ENCODE peak calls at places on chromosome 21, in seven cellular contexts. One of them, this sample, is unnamed.

GRCh38 chr21:43681650-43682049 is 22.3 kb downstream of the RRP1B start:
- DNase-seq in fibroblast of lung: no peak
- DNase-seq in endothelial cell of umbilical vein: no peak
- DNase-seq in neural progenitor cell: no peak
- DNase-seq in A549: no peak
- DNase-seq in HCT116: no peak
- DNase-seq in osteoblast: no peak
- DNase-seq in this sample: no peak

GRCh38 chr21:46634966-46635323 is 529 bp upstream of the PRMT2 start:
- DNase-seq in A549: peak
- DNase-seq in endothelial cell of umbilical vein: peak
- DNase-seq in neural progenitor cell: peak
- DNase-seq in osteoblast: peak
- DNase-seq in HCT116: peak
- DNase-seq in fibroblast of lung: peak
- DNase-seq in this sample: peak

GRCh38 chr21:38985423-38986378 is 180.0 kb downstream of the ETS2 start:
- DNase-seq in HCT116: no peak
- DNase-seq in fibroblast of lung: peak
- DNase-seq in endothelial cell of umbilical vein: no peak
- DNase-seq in osteoblast: peak
- DNase-seq in neural progenitor cell: no peak
- DNase-seq in A549: no peak
- DNase-seq in this sample: no peak

GRCh38 chr21:46222436-46223116 is 6.0 kb downstream of the LSS start:
- DNase-seq in A549: no peak
- DNase-seq in neural progenitor cell: no peak
- DNase-seq in fibroblast of lung: no peak
- DNase-seq in HCT116: no peak
- DNase-seq in endothelial cell of umbilical vein: no peak
- DNase-seq in osteoblast: peak
- DNase-seq in this sample: no peak

GRCh38 chr21:38768385-38769071 is 37.2 kb upstream of the ETS2 start:
- DNase-seq in HCT116: no peak
- DNase-seq in osteoblast: peak
- DNase-seq in endothelial cell of umbilical vein: no peak
- DNase-seq in neural progenitor cell: no peak
- DNase-seq in A549: no peak
- DNase-seq in fibroblast of lung: peak
- DNase-seq in this sample: no peak

GRCh38 chr21:43721939-43722338 is 3.0 kb downstream of the PDXK start:
- DNase-seq in osteoblast: peak
- DNase-seq in fibroblast of lung: no peak
- DNase-seq in A549: no peak
- DNase-seq in HCT116: no peak
- DNase-seq in endothelial cell of umbilical vein: no peak
- DNase-seq in neural progenitor cell: no peak
- DNase-seq in this sample: no peak

GRCh38 chr21:39373634-39374033 is 24.7 kb upstream of the HMGN1 start:
- DNase-seq in osteoblast: peak
- DNase-seq in neural progenitor cell: peak
- DNase-seq in endothelial cell of umbilical vein: peak
- DNase-seq in fibroblast of lung: peak
- DNase-seq in HCT116: no peak
- DNase-seq in A549: no peak
- DNase-seq in this sample: peak

GRCh38 chr21:40014394-40014793 is 147.2 kb downstream of the PCP4 start:
- DNase-seq in HCT116: no peak
- DNase-seq in A549: no peak
- DNase-seq in neural progenitor cell: no peak
- DNase-seq in endothelial cell of umbilical vein: no peak
- DNase-seq in fibroblast of lung: no peak
- DNase-seq in osteoblast: no peak
- DNase-seq in this sample: no peak

DNA sequence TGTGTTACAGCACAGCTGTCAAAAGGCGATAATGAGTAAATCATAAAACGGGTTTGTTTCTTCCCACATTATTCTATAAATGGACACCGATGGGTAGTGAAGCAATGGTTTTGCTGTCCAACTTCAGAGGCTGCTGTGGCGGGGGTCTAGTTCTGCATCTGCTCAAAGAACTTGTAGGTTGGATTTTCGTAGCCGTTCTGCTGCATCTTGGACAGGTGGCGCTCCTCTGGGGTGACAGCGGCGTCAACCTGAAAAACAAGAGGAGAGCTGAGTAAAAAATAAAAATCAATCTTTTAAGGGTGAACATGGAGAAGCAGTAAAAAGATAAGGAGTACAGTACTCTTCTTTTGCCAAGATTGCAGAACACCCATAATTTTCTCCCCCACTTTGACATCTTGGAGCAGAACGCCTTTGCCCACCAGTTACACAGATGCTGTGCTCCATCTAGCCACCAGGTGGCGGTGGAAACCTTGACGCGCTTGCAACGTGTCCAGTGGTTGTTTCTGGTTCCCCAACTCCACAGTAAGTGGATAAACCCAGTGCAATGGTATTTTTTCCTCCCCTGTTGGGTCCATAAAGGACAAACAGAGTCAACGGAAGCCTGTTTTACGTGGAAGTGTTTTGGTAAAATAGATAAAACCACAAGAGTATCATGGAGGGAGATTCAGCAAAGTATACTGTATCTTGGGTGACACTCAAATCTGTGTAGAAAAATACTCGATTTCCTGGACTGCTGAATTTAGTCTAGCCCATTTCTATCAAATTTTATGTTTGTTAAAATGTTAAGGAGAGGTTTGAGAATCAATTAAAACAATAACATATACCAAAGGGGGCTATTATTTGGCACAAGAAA is 147.0 kb downstream of the GABPA start:
- DNase-seq in HCT116: peak
- DNase-seq in endothelial cell of umbilical vein: peak
- DNase-seq in A549: peak
- DNase-seq in fibroblast of lung: peak
- DNase-seq in osteoblast: peak
- DNase-seq in neural progenitor cell: peak
- DNase-seq in this sample: peak
- H3K4me2 ChIP-seq in HCT116: no peak
- H3K4me2 ChIP-seq in endothelial cell of umbilical vein: no peak
- H3K4me2 ChIP-seq in A549: no peak
- H3K4me2 ChIP-seq in fibroblast of lung: no peak
- H3K4me2 ChIP-seq in osteoblast: no peak
- H3K4me2 ChIP-seq in neural progenitor cell: no peak
- H3K4me2 ChIP-seq in this sample: no peak

GRCh38 chr21:41864311-41865001 is 14.7 kb downstream of the PRDM15 start:
- DNase-seq in neural progenitor cell: no peak
- DNase-seq in fibroblast of lung: no peak
- DNase-seq in osteoblast: no peak
- DNase-seq in endothelial cell of umbilical vein: no peak
- DNase-seq in HCT116: no peak
- DNase-seq in A549: no peak
- DNase-seq in this sample: no peak

GRCh38 chr21:41863439-41863740 is 15.8 kb downstream of the PRDM15 start:
- DNase-seq in A549: no peak
- DNase-seq in endothelial cell of umbilical vein: no peak
- DNase-seq in neural progenitor cell: no peak
- DNase-seq in fibroblast of lung: no peak
- DNase-seq in osteoblast: no peak
- DNase-seq in HCT116: no peak
- DNase-seq in this sample: no peak

GRCh38 chr21:41866274-41866809 is 12.8 kb downstream of the PRDM15 start:
- DNase-seq in A549: no peak
- DNase-seq in fibroblast of lung: no peak
- DNase-seq in neural progenitor cell: no peak
- DNase-seq in osteoblast: no peak
- DNase-seq in HCT116: no peak
- DNase-seq in endothelial cell of umbilical vein: no peak
- DNase-seq in this sample: no peak

GRCh38 chr21:41867313-41867712 is 11.8 kb downstream of the PRDM15 start:
- DNase-seq in A549: no peak
- DNase-seq in endothelial cell of umbilical vein: no peak
- DNase-seq in HCT116: no peak
- DNase-seq in neural progenitor cell: no peak
- DNase-seq in osteoblast: no peak
- DNase-seq in fibroblast of lung: no peak
- DNase-seq in this sample: no peak

DNA sequence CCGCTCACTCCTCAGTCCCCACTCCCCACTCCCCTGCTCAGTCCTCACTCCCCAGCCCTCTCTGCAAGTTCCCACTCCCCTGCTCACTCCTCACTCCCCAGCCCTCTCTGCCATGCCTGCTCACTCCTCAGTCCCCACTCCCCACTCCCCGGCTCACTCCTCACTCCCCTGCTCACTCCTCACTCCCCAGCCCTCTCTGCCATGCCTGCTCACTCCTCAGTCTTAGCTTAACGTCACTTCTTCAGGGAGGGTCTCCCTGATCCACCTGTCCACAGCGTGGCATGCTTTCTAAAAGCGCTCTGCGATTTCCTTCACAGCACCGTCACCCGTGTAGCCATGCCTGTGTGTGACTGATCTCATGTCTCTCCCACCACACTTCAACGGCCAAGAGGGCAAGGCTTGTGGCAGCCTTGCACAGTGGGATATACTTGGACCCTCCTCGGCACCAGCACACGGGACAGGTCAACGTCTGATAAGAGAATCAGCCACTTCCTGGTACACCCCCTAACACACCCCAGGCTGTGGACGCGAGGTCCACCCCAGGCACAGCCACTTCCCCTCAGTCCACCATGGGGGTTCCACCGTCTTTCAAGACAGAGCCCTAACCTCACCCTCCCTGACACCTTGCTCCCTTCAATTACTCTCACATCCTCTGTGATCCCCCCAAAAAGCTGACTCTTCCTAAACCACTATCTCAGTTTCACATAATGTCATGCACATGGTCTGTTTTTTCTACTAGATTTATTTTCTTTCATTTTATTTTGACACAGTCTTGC is 14.0 kb downstream of the PRDM15 start:
- DNase-seq in osteoblast: no peak
- DNase-seq in fibroblast of lung: no peak
- DNase-seq in endothelial cell of umbilical vein: no peak
- DNase-seq in HCT116: no peak
- DNase-seq in A549: no peak
- DNase-seq in neural progenitor cell: no peak
- DNase-seq in this sample: peak
- H3K4me2 ChIP-seq in osteoblast: no peak
- H3K4me2 ChIP-seq in fibroblast of lung: no peak
- H3K4me2 ChIP-seq in endothelial cell of umbilical vein: no peak
- H3K4me2 ChIP-seq in HCT116: no peak
- H3K4me2 ChIP-seq in A549: no peak
- H3K4me2 ChIP-seq in neural progenitor cell: no peak
- H3K4me2 ChIP-seq in this sample: no peak

DNA sequence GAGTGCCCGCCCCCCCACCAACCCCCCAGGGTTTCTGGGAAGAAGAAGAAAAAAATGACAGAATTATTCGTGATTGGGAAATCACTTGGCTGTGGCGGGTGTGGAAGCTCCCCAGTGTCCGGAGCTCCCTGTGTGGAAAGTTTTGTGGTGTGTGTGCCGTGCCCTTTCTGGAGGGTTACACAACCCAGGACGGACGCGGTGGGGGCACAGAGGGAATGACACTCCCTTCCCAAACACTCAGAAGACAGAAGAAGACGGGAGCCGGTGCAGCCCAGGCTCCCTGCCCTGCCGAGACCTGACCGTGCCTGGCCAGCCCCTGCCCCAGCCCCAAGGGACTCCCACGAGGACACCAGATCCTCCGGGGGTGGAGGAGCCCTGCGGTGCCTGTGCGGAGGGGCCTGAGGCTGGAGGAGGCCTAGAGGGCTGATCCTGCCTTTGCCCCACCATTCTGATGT is 33.0 kb upstream of the ADARB1 start:
- DNase-seq in A549: no peak
- DNase-seq in osteoblast: peak
- DNase-seq in fibroblast of lung: peak
- DNase-seq in HCT116: no peak
- DNase-seq in neural progenitor cell: no peak
- DNase-seq in endothelial cell of umbilical vein: no peak
- DNase-seq in this sample: no peak
- H3K4me2 ChIP-seq in A549: peak
- H3K4me2 ChIP-seq in osteoblast: peak
- H3K4me2 ChIP-seq in fibroblast of lung: peak
- H3K4me2 ChIP-seq in HCT116: no peak
- H3K4me2 ChIP-seq in neural progenitor cell: no peak
- H3K4me2 ChIP-seq in endothelial cell of umbilical vein: no peak
- H3K4me2 ChIP-seq in this sample: no peak

GRCh38 chr21:36647279-36648093 is 51.4 kb upstream of the SIM2 start:
- DNase-seq in HCT116: no peak
- DNase-seq in fibroblast of lung: peak
- DNase-seq in osteoblast: peak
- DNase-seq in neural progenitor cell: peak
- DNase-seq in endothelial cell of umbilical vein: peak
- DNase-seq in A549: peak
- DNase-seq in this sample: peak
- H3K4me2 ChIP-seq in HCT116: peak
- H3K4me2 ChIP-seq in fibroblast of lung: no peak
- H3K4me2 ChIP-seq in osteoblast: peak
- H3K4me2 ChIP-seq in neural progenitor cell: peak
- H3K4me2 ChIP-seq in endothelial cell of umbilical vein: peak
- H3K4me2 ChIP-seq in A549: peak
- H3K4me2 ChIP-seq in this sample: no peak

GRCh38 chr21:34075099-34075425 is 1.7 kb downstream of the MRPS6 start:
- DNase-seq in endothelial cell of umbilical vein: no peak
- DNase-seq in neural progenitor cell: no peak
- DNase-seq in A549: no peak
- DNase-seq in fibroblast of lung: no peak
- DNase-seq in HCT116: no peak
- DNase-seq in osteoblast: no peak
- DNase-seq in this sample: no peak

GRCh38 chr21:34078915-34079314 is 5.5 kb downstream of the MRPS6 start:
- DNase-seq in neural progenitor cell: no peak
- DNase-seq in endothelial cell of umbilical vein: no peak
- DNase-seq in fibroblast of lung: no peak
- DNase-seq in A549: no peak
- DNase-seq in HCT116: no peak
- DNase-seq in osteoblast: no peak
- DNase-seq in this sample: no peak

GRCh38 chr21:34075760-34076159 is 2.4 kb downstream of the MRPS6 start:
- DNase-seq in fibroblast of lung: peak
- DNase-seq in endothelial cell of umbilical vein: no peak
- DNase-seq in neural progenitor cell: no peak
- DNase-seq in HCT116: no peak
- DNase-seq in osteoblast: no peak
- DNase-seq in A549: no peak
- DNase-seq in this sample: no peak

GRCh38 chr21:34077888-34078287 is 4.5 kb downstream of the MRPS6 start:
- DNase-seq in fibroblast of lung: no peak
- DNase-seq in endothelial cell of umbilical vein: no peak
- DNase-seq in osteoblast: no peak
- DNase-seq in HCT116: no peak
- DNase-seq in A549: no peak
- DNase-seq in neural progenitor cell: no peak
- DNase-seq in this sample: no peak

DNA sequence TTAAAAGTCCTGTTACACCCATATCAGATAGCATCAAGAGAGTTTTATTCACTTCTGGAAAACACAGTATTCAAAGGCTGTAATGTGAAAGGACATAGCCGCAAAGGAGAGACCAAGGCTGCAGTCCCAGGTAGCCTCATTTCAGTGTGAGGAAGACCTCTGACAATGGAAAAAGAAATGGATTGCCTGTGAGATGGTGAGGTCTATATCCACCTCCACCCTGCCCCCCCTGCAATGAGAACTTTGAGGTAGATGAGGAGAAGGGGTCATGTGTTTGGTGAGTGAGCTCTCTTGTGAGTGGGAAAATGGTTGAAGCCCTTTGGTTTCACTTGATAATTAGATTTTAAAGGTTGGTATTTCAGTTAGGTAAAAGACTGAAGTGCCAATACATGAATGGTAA is 3.5 kb downstream of the MRPS6 start:
- DNase-seq in endothelial cell of umbilical vein: no peak
- DNase-seq in neural progenitor cell: no peak
- DNase-seq in A549: no peak
- DNase-seq in HCT116: no peak
- DNase-seq in osteoblast: no peak
- DNase-seq in fibroblast of lung: no peak
- DNase-seq in this sample: no peak
- H3K4me2 ChIP-seq in endothelial cell of umbilical vein: no peak
- H3K4me2 ChIP-seq in neural progenitor cell: peak
- H3K4me2 ChIP-seq in A549: no peak
- H3K4me2 ChIP-seq in HCT116: no peak
- H3K4me2 ChIP-seq in osteoblast: no peak
- H3K4me2 ChIP-seq in fibroblast of lung: no peak
- H3K4me2 ChIP-seq in this sample: no peak